ENCODE peak calls at places on chromosomes 5 and 9, in nine cellular contexts. N is adrenal gland, T is lower leg skin, L is HCT116, O is uterus, U is transverse colon, P is body of pancreas, A is A549, Z is H54. D is an unnamed sample.

GRCh38 chr9:112328545-112328944 is 4.9 kb downstream of the PTBP3 start:
- DNase-seq in N (no peak), T (no peak), L (no peak), O (no peak), U (no peak), P (no peak), A (no peak), Z (no peak), D (no peak)

GRCh38 chr9:35426627-35427026 is 63.3 kb upstream of the RUSC2 start:
- DNase-seq in N (no peak), T (no peak), L (no peak), O (no peak), U (no peak), P (no peak), A (no peak), Z (no peak), D (peak)

GRCh38 chr5:92177926-92178487 is 794.9 kb upstream of the ARRDC3 start:
- DNase-seq in N (no peak), T (no peak), L (no peak), O (no peak), U (no peak), P (no peak), A (no peak), Z (no peak), D (no peak)

GRCh38 chr5:93476211-93476851 is 104.7 kb downstream of the NR2F1-AS1 start:
- DNase-seq in N (no peak), T (no peak), L (no peak), O (no peak), U (no peak), P (no peak), A (no peak), Z (no peak), D (no peak)

GRCh38 chr5:1507961-1508678 is 15.6 kb downstream of the LPCAT1 start:
- DNase-seq in N (peak), T (peak), L (no peak), O (no peak), U (peak), P (no peak), A (no peak), Z (no peak), D (no peak)

GRCh38 chr5:178619390-178619789 is 7.5 kb downstream of the CLK4 start:
- DNase-seq in N (no peak), T (no peak), L (no peak), O (no peak), U (no peak), P (no peak), A (no peak), Z (no peak), D (no peak)

GRCh38 chr5:103428411-103428871 is 134.1 kb downstream of the NUDT12 start:
- DNase-seq in N (no peak), T (no peak), L (no peak), O (no peak), U (no peak), P (peak), A (no peak), Z (no peak), D (no peak)

GRCh38 chr5:1536298-1537165 is 12.8 kb upstream of the LPCAT1 start:
- DNase-seq in N (no peak), T (peak), L (no peak), O (peak), U (peak), P (no peak), A (no peak), Z (no peak), D (peak)

GRCh38 chr5:50440651-50441478 is at the start of gene EMB:
- DNase-seq in N (peak), T (peak), L (peak), O (peak), U (peak), P (peak), A (peak), Z (no peak), D (no peak)

GRCh38 chr5:15116996-15117395 is 245.4 kb upstream of the ANKH start:
- DNase-seq in N (no peak), T (no peak), L (no peak), O (no peak), U (no peak), P (no peak), A (no peak), Z (no peak), D (no peak)

GRCh38 chr5:126648471-126648870 is 47.7 kb downstream of the PHAX start:
- DNase-seq in N (no peak), T (no peak), L (no peak), O (no peak), U (no peak), P (no peak), A (no peak), Z (no peak), D (no peak)

GRCh38 chr5:181058786-181059296 is 18.8 kb downstream of the BTNL9 start:
- DNase-seq in N (no peak), T (peak), L (no peak), O (no peak), U (no peak), P (no peak), A (no peak), Z (no peak), D (no peak)

GRCh38 chr5:134086943-134087305 is 27.6 kb upstream of the TCF7 start:
- DNase-seq in N (no peak), T (no peak), L (no peak), O (no peak), U (no peak), P (no peak), A (no peak), Z (no peak), D (no peak)

GRCh38 chr9:93258419-93258817 is 74.5 kb downstream of the WNK2 start:
- DNase-seq in N (no peak), T (no peak), L (no peak), O (no peak), U (no peak), P (no peak), A (no peak), Z (no peak), D (no peak)

GRCh38 chr5:127839496-127840197 is 136.5 kb downstream of the CCDC192 start:
- DNase-seq in N (no peak), T (no peak), L (no peak), O (no peak), U (no peak), P (peak), A (no peak), Z (no peak), D (no peak)

GRCh38 chr5:135426102-135427082 is 20.8 kb downstream of the DCANP1 start:
- DNase-seq in N (no peak), T (no peak), L (peak), O (no peak), U (no peak), P (peak), A (peak), Z (no peak), D (peak)

GRCh38 chr5:150498971-150499370 is 9.0 kb upstream of the NDST1 start:
- DNase-seq in N (no peak), T (no peak), L (no peak), O (no peak), U (no peak), P (no peak), A (no peak), Z (no peak), D (no peak)

GRCh38 chr5:150499437-150499956 is 8.4 kb upstream of the NDST1 start:
- DNase-seq in N (no peak), T (no peak), L (no peak), O (no peak), U (no peak), P (no peak), A (no peak), Z (no peak), D (no peak)

GRCh38 chr5:150502106-150502505 is 5.8 kb upstream of the NDST1 start:
- DNase-seq in N (no peak), T (no peak), L (no peak), O (no peak), U (no peak), P (no peak), A (no peak), Z (no peak), D (no peak)

GRCh38 chr5:150500905-150501304 is 7.0 kb upstream of the NDST1 start:
- DNase-seq in N (no peak), T (no peak), L (no peak), O (no peak), U (no peak), P (no peak), A (no peak), Z (no peak), D (no peak)

GRCh38 chr5:150500328-150500841 is 7.5 kb upstream of the NDST1 start:
- DNase-seq in N (no peak), T (no peak), L (no peak), O (no peak), U (peak), P (no peak), A (no peak), Z (no peak), D (no peak)
- TF ChIP-seq POLR2A in N (peak), T (no peak), L (no peak), O (no peak), U (no peak), P (no peak), A (no peak), Z (no peak), D (no peak)

GRCh38 chr9:124415102-124415851 is at the start of gene PSMB7:
- DNase-seq in N (peak), T (peak), L (peak), O (peak), U (peak), P (peak), A (peak), Z (peak), D (peak)
- TF ChIP-seq POLR2A in N (peak), T (no peak), L (no peak), O (peak), U (peak), P (peak), A (peak), Z (no peak), D (peak)

GRCh38 chr5:83547889-83548288 is 76.3 kb downstream of the VCAN start:
- DNase-seq in N (no peak), T (no peak), L (no peak), O (no peak), U (no peak), P (no peak), A (no peak), Z (no peak), D (no peak)

GRCh38 chr5:83551826-83552225 is 80.3 kb downstream of the VCAN start:
- DNase-seq in N (no peak), T (no peak), L (no peak), O (no peak), U (no peak), P (no peak), A (no peak), Z (no peak), D (no peak)

GRCh38 chr5:83547156-83547555 is 75.6 kb downstream of the VCAN start:
- DNase-seq in N (no peak), T (no peak), L (no peak), O (no peak), U (no peak), P (no peak), A (no peak), Z (no peak), D (no peak)

GRCh38 chr5:83548556-83548955 is 77.0 kb downstream of the VCAN start:
- DNase-seq in N (no peak), T (no peak), L (no peak), O (no peak), U (no peak), P (no peak), A (no peak), Z (no peak), D (no peak)

GRCh38 chr5:83549681-83550080 is 78.1 kb downstream of the VCAN start:
- DNase-seq in N (no peak), T (no peak), L (no peak), O (no peak), U (no peak), P (no peak), A (no peak), Z (no peak), D (no peak)
- TF ChIP-seq POLR2A in N (no peak), T (no peak), L (no peak), O (no peak), U (no peak), P (no peak), A (no peak), Z (no peak), D (no peak)

GRCh38 chr9:95510610-95511231 is 6.0 kb downstream of the PTCH1 start:
- DNase-seq in N (peak), T (peak), L (peak), O (peak), U (peak), P (peak), A (peak), Z (peak), D (peak)
- TF ChIP-seq POLR2A in N (peak), T (no peak), L (no peak), O (peak), U (peak), P (no peak), A (no peak), Z (peak), D (peak)

GRCh38 chr9:37082214-37082765 is 38.1 kb upstream of the ZCCHC7 start:
- DNase-seq in N (no peak), T (no peak), L (no peak), O (no peak), U (no peak), P (no peak), A (no peak), Z (no peak), D (peak)

GRCh38 chr9:37085233-37085632 is 35.1 kb upstream of the ZCCHC7 start:
- DNase-seq in N (no peak), T (no peak), L (no peak), O (no peak), U (no peak), P (no peak), A (no peak), Z (no peak), D (no peak)

GRCh38 chr9:37083654-37084053 is 36.7 kb upstream of the ZCCHC7 start:
- DNase-seq in N (no peak), T (no peak), L (no peak), O (no peak), U (no peak), P (no peak), A (no peak), Z (no peak), D (no peak)

DNA sequence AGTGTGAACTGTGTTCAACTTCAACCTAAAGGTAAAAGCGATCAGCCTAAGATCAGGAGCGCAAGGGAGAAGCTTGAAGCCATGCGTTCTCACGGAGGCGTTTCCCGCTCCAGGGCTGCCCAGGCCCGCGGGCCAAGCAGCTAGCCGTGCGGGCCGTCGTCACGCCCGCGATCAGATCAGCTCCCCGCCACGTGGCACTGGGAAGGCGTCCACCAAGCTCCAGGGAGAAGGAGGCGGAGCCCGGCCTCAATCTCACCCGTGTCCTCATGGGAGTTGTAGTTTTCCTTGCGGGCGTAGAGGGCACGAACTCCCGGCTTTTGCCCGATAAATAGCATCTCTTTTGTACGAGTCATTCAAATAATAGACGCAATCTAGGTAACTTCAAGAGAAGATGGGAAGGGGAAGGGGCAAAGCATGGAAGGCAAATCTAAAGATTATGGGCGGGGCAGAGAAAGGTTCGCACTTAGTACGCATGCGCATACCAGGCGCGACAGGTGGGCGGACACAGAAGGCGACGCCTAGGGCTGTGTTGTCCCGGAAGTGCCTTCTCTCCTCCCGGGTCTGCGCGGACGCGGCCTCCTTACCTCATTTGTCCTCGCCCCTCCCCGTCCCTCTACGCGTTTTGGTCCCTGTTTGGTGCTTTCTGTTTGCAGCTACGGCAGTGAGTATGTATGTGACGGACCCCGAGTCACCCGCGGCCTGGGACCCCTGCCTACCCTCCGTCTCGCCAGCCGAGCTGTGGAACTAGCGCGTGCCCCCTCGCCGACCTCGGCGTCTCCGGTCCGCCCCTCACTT is 40.8 kb upstream of the ZCCHC7 start:
- DNase-seq in N (peak), T (peak), L (peak), O (peak), U (peak), P (peak), A (peak), Z (peak), D (peak)
- TF ChIP-seq POLR2A in N (peak), T (no peak), L (no peak), O (peak), U (peak), P (peak), A (peak), Z (peak), D (no peak)

DNA sequence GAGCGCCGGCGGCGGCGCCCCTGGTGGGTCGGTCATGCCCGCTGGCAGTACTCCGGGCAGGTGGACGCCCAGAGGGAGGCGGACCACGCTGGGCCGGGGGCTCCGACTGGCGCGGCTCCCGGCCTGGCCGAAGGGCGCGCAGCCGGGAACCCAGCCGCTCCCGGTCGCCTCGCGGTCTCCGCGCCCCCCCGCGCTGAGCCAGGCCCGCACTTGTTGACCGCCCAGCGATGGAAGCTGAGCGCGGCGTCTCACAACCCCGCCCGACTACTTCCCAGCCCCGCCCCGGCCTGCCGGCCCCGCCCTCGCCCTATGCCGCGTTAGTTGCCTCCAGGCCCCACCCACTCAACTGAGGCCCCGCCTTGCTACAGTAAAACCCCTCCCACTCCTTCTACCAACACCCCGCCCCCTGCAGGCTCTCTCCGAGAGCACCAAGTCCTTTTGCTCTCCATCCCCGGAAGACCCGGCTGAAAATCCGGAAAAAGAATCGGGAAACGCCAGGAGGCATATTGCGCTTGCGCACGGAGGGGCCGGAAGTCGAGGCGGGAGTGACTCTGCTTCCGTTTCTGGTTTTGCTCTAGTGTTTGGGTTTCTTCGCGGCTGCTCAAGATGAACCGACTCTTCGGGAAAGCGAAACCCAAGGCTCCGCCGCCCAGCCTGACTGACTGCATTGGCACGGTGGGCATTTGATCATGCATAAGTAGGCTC is at the start of the genes BAG1 and CHMP5:
- DNase-seq in N (peak), T (peak), L (peak), O (peak), U (peak), P (peak), A (peak), Z (peak), D (peak)
- TF ChIP-seq POLR2A in N (peak), T (no peak), L (peak), O (peak), U (peak), P (peak), A (peak), Z (peak), D (peak)

D was measured in endothelial cell of umbilical vein.